ENCODE peak calls at places on chromosomes 7 and 10, in four cellular contexts. I is H1, N is K562, G is WTC11. U is an unnamed sample.

GRCh38 chr7:36388423-36388822 is 1.2 kb upstream of the ANLN start:
- DNase-seq in I (no peak), G (no peak), N (peak), U (no peak)

GRCh38 chr10:30583778-30584415 is 45.7 kb downstream of the LYZL2 start:
- DNase-seq in N (peak), G (no peak), I (no peak), U (no peak)

GRCh38 chr10:52451817-52452216 is 137.7 kb downstream of the DKK1 start:
- DNase-seq in N (no peak), G (no peak), I (no peak), U (no peak)

GRCh38 chr10:130631139-130631864 is 495.1 kb downstream of the GLRX3 start:
- DNase-seq in I (no peak), N (peak), G (no peak), U (no peak)

GRCh38 chr7:22576941-22577927 is 77.2 kb upstream of the STEAP1B start:
- DNase-seq in G (no peak), N (no peak), I (no peak), U (no peak)

GRCh38 chr10:101778781-101779543 is 3.0 kb upstream of the FGF8 start:
- DNase-seq in I (no peak), N (peak), G (peak), U (peak)

GRCh38 chr10:95840681-95841080 is 67.1 kb upstream of the CC2D2B start:
- DNase-seq in G (no peak), N (no peak), I (no peak), U (no peak)

GRCh38 chr7:150405584-150406310 is 26.6 kb downstream of the ZNF775 start:
- DNase-seq in G (peak), N (no peak), I (no peak), U (peak)

GRCh38 chr10:63273575-63273974 is 140.4 kb downstream of the NRBF2 start:
- DNase-seq in G (no peak), I (no peak), N (no peak), U (no peak)

GRCh38 chr7:76220185-76221057 is 18.7 kb downstream of the SRRM3 start:
- DNase-seq in G (peak), I (peak), N (peak), U (peak)

GRCh38 chr10:88921194-88921593 is 31.4 kb downstream of the ACTA2 start:
- DNase-seq in N (no peak), I (no peak), G (no peak), U (no peak)

DNA sequence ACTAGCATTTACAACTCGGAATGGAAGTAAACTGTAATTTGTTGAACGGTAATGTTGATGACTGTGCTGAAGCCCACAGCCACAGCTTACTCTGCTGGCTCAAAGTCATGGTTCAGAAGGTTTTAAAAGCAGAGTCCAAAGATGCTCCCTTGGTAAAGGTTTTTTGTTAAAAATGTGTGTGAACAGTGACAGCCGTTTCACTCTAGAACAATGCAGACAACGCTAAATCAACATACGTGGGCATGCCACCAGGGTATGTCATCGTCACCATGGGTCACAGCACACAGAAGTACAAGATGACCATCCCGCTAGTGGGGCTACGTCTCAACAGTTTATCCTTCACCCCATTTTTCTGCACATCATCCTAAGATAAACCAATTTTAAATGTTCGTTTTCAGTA is 106.5 kb upstream of the LANCL2 start:
- DNase-seq in G (no peak), I (no peak), N (no peak), U (no peak)
- TF ChIP-seq TEAD4 in G (no peak), I (no peak), N (no peak), U (no peak)

GRCh38 chr10:112525215-112525614 is 78.2 kb downstream of the VTI1A start:
- DNase-seq in G (no peak), N (no peak), I (no peak), U (no peak)

GRCh38 chr10:112524637-112525036 is 77.6 kb downstream of the VTI1A start:
- DNase-seq in N (no peak), G (no peak), I (no peak), U (no peak)

GRCh38 chr10:112526906-112527305 is 79.9 kb downstream of the VTI1A start:
- DNase-seq in N (no peak), I (peak), G (peak), U (no peak)

GRCh38 chr10:112528235-112528634 is 81.2 kb downstream of the VTI1A start:
- DNase-seq in I (no peak), G (no peak), N (no peak), U (no peak)

GRCh38 chr10:112526130-112526529 is 79.1 kb downstream of the VTI1A start:
- DNase-seq in G (no peak), N (no peak), I (no peak), U (no peak)
- TF ChIP-seq TEAD4 in G (no peak), N (no peak), I (no peak), U (no peak)

DNA sequence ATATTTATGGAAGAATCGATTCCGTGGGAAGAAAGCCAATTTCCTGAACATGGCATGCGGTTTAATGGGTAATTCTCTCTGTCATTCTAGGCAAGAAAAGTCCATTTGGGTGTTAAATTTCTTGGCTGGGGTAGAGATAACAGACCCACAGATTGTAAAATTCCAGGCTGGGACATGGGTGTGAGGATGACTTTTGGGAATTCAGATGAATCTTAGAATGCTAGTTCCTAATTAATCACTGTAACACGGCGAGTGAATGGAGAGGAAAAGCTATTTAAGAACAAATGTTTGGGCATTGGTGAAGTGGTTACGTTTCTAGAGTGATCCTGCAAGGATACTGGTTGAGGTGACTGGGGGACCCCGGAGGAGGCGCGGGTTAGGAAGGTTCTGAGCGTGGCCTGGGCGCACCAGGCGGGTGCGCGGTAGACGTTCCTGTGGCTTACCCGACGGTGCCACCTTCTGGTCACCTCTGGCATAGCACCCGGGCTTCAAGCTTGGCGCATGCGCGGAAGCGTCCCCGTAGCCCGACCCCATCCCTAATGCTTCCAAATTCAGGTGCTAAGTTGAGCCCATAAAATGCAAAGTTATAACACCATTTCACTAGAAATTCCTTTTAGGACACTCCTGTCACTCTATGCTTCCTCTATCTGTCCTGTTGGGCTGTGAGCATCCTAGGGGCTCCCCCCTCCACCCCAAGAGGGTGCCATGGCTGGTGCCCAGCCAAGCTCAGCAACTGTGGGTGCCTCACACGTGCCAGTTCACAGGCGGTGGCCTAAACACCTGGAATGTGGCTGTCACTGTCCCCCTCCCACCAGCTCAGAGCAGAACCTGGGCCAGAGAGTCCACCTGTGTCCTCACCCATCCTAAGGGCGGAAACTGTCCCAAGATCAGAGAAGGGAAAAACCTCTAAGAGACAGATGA is 104.4 kb downstream of the PTPRE start:
- DNase-seq in N (peak), G (peak), I (peak), U (peak)
- TF ChIP-seq TEAD4 in N (no peak), G (no peak), I (no peak), U (no peak)

GRCh38 chr10:79292789-79293746 is 54.2 kb upstream of the PPIF start:
- DNase-seq in N (peak), I (no peak), G (peak), U (peak)
- TF ChIP-seq TEAD4 in N (no peak), I (no peak), G (no peak), U (no peak)

GRCh38 chr7:148079206-148079605 is 511.4 kb upstream of the C7orf33 start:
- DNase-seq in N (no peak), G (no peak), I (no peak), U (no peak)

GRCh38 chr7:148079681-148080080 is 510.9 kb upstream of the C7orf33 start:
- DNase-seq in I (no peak), G (no peak), N (no peak), U (no peak)

DNA sequence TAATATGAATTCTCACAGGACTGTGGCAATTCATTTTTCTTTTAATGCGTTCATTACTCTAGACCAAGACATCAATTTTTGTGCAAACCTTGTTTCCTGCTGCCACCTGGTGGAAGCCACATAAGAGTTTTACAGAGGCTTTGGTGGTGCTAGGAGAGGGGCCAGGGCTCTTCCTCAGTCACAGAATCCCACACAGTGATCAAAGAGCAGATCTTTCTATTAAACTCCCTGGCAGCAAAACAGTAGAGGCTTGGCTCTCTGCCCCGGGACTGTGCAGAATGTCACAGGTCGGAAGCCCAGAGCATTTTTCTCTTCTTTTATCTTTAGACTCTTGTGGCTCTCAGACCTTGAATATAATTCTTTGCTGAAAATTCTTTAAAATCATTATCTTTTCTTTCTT is 506.4 kb upstream of the C7orf33 start:
- DNase-seq in N (peak), I (peak), G (peak), U (peak)
- TF ChIP-seq TEAD4 in N (no peak), I (no peak), G (no peak), U (no peak)

GRCh38 chr7:110994028-110994967 is 96.6 kb upstream of the LRRN3 start:
- DNase-seq in N (peak), G (no peak), I (no peak), U (no peak)
- TF ChIP-seq TEAD4 in N (peak), G (no peak), I (no peak), U (no peak)

GRCh38 chr10:19931886-19932285 is 115.7 kb downstream of the PLXDC2 start:
- DNase-seq in G (no peak), N (no peak), I (no peak), U (no peak)
- TF ChIP-seq TEAD4 in G (no peak), N (no peak), I (no peak), U (no peak)

GRCh38 chr10:37685741-37686683 is 171.4 kb downstream of the ZNF248 start:
- DNase-seq in G (no peak), I (no peak), N (no peak), U (no peak)
- TF ChIP-seq TEAD4 in G (no peak), I (no peak), N (no peak), U (no peak)

GRCh38 chr10:112716924-112717348 is 233.1 kb upstream of the TCF7L2 start:
- DNase-seq in I (no peak), G (no peak), N (no peak), U (no peak)
- TF ChIP-seq TEAD4 in I (no peak), G (no peak), N (no peak), U (no peak)

GRCh38 chr10:90317172-90317571 is 540.7 kb downstream of the HTR7 start:
- DNase-seq in I (no peak), G (no peak), N (no peak), U (no peak)

GRCh38 chr10:90321132-90321816 is 536.6 kb downstream of the HTR7 start:
- DNase-seq in I (no peak), N (no peak), G (no peak), U (no peak)

GRCh38 chr10:90314718-90315117 is 543.1 kb downstream of the HTR7 start:
- DNase-seq in N (no peak), I (no peak), G (no peak), U (no peak)

GRCh38 chr10:90318659-90319058 is 539.2 kb downstream of the HTR7 start:
- DNase-seq in I (no peak), N (no peak), G (no peak), U (no peak)

GRCh38 chr10:90319188-90319914 is 538.5 kb downstream of the HTR7 start:
- DNase-seq in G (peak), N (no peak), I (peak), U (no peak)
- TF ChIP-seq TEAD4 in G (no peak), N (no peak), I (peak), U (peak)

U was measured in SK-N-SH.